ENCODE peak calls at places on chromosomes 1 and 21, in six cellular contexts. A, K, Q, N, C and E are unnamed samples.

GRCh38 chr1:61561666-61562065 is 163.3 kb downstream of the TM2D1 start:
- DNase-seq in A (no peak), N (no peak), C (no peak), K (no peak), Q (no peak), E (no peak)

GRCh38 chr1:98323906-98324358 is 337.6 kb upstream of the SNX7 start:
- DNase-seq in K (no peak), C (peak), A (no peak), N (peak), Q (no peak), E (no peak)

GRCh38 chr1:906532-907420 is 16.9 kb upstream of the SAMD11 start:
- DNase-seq in A (peak), Q (peak), K (peak), C (peak), N (peak), E (peak)

GRCh38 chr1:197199923-197200467 is 53.5 kb upstream of the ASPM start:
- DNase-seq in N (peak), C (no peak), Q (no peak), A (no peak), K (no peak), E (no peak)

GRCh38 chr1:172277989-172278388 is 142.5 kb upstream of the C1orf105 start:
- DNase-seq in Q (no peak), K (no peak), A (no peak), N (no peak), C (no peak), E (no peak)

GRCh38 chr1:180198186-180198585 is 31.9 kb upstream of the LHX4 start:
- DNase-seq in K (no peak), C (no peak), N (no peak), Q (no peak), A (no peak), E (no peak)

GRCh38 chr1:54124472-54124871 is 28.3 kb downstream of the CDCP2 start:
- DNase-seq in C (peak), K (no peak), A (peak), N (no peak), Q (no peak), E (no peak)

GRCh38 chr1:225480825-225481434 is 53.1 kb upstream of the LBR start:
- DNase-seq in N (no peak), K (peak), C (peak), A (no peak), Q (peak), E (no peak)

GRCh38 chr1:189970331-189971230 is 507.1 kb downstream of the BRINP3 start:
- DNase-seq in C (no peak), A (no peak), N (no peak), Q (no peak), K (no peak), E (no peak)

GRCh38 chr1:30731806-30732276 is 8.5 kb upstream of the MATN1 start:
- DNase-seq in A (no peak), Q (peak), K (no peak), N (no peak), C (no peak), E (no peak)

GRCh38 chr1:2523191-2523890 is 3.1 kb downstream of the PANK4 start:
- DNase-seq in C (no peak), K (no peak), N (peak), Q (no peak), A (no peak), E (no peak)

GRCh38 chr1:87052986-87053385 is 138.6 kb downstream of the HS2ST1 start:
- DNase-seq in N (no peak), C (no peak), Q (no peak), A (no peak), K (no peak), E (no peak)

GRCh38 chr1:153389978-153390879 is 644 bp downstream of the S100A8 start:
- DNase-seq in K (no peak), C (no peak), Q (no peak), A (no peak), N (no peak), E (no peak)

GRCh38 chr1:6269997-6270401 is 9.1 kb upstream of the GPR153 start:
- DNase-seq in K (no peak), N (no peak), Q (no peak), C (peak), A (no peak), E (no peak)

GRCh38 chr1:7644086-7644485 is 127.0 kb upstream of the VAMP3 start:
- DNase-seq in K (no peak), N (no peak), A (no peak), C (no peak), Q (no peak), E (no peak)

GRCh38 chr21:32308696-32309095 is 10.0 kb downstream of the MRAP start:
- DNase-seq in C (no peak), N (no peak), Q (no peak), A (no peak), K (no peak), E (no peak)

GRCh38 chr1:47192458-47193384 is 2.9 kb upstream of the PDZK1IP1 start:
- DNase-seq in K (peak), C (peak), Q (peak), A (peak), N (peak), E (peak)

GRCh38 chr1:32773018-32773763 is 44.0 kb downstream of the YARS1 start:
- DNase-seq in Q (peak), N (peak), K (peak), A (peak), C (peak), E (no peak)

GRCh38 chr1:46087891-46088290 is 44.5 kb downstream of the PIK3R3 start:
- DNase-seq in N (peak), C (no peak), Q (no peak), A (no peak), K (no peak), E (no peak)

GRCh38 chr1:50832167-50832566 is 127.9 kb downstream of the FAF1 start:
- DNase-seq in N (no peak), K (no peak), C (no peak), Q (no peak), A (no peak), E (no peak)

GRCh38 chr1:247077234-247077633 is 1.4 kb downstream of the ZNF670 start:
- DNase-seq in Q (no peak), N (peak), C (no peak), K (no peak), A (no peak), E (no peak)

GRCh38 chr1:227449051-227449450 is 114.3 kb upstream of the ZNF678 start:
- DNase-seq in N (no peak), Q (peak), A (no peak), K (no peak), C (no peak), E (peak)

GRCh38 chr1:100366209-100366525 is 13.9 kb downstream of the CDC14A start:
- DNase-seq in N (no peak), Q (no peak), K (no peak), C (no peak), A (no peak), E (no peak)

GRCh38 chr1:63731117-63732043 is 42.4 kb upstream of the ROR1 start:
- DNase-seq in Q (no peak), A (no peak), C (peak), K (no peak), N (peak), E (peak)

GRCh38 chr1:67190410-67190809 is 24.2 kb downstream of the IL23R start:
- DNase-seq in C (no peak), N (no peak), K (no peak), Q (no peak), A (no peak), E (no peak)

GRCh38 chr1:217029311-217030157 is 306.3 kb upstream of the ESRRG start:
- DNase-seq in N (peak), K (no peak), C (peak), Q (no peak), A (no peak), E (peak)

GRCh38 chr1:109282952-109283747 is at the start of gene PSRC1:
- DNase-seq in C (peak), A (peak), K (peak), N (peak), Q (peak), E (peak)

GRCh38 chr1:96002969-96003964 is 718.3 kb upstream of the PTBP2 start:
- DNase-seq in C (no peak), N (no peak), K (no peak), Q (no peak), A (no peak), E (no peak)

GRCh38 chr1:201505505-201505893 is 1.4 kb downstream of the CSRP1 start:
- DNase-seq in N (peak), K (peak), C (peak), Q (no peak), A (no peak), E (peak)

GRCh38 chr1:72166426-72166825 is 115.9 kb downstream of the NEGR1 start:
- DNase-seq in A (no peak), K (no peak), C (no peak), N (no peak), Q (no peak), E (no peak)

GRCh38 chr21:41848533-41848932 is 30.6 kb downstream of the PRDM15 start:
- DNase-seq in K (no peak), A (peak), Q (no peak), N (no peak), C (no peak), E (no peak)

DNA sequence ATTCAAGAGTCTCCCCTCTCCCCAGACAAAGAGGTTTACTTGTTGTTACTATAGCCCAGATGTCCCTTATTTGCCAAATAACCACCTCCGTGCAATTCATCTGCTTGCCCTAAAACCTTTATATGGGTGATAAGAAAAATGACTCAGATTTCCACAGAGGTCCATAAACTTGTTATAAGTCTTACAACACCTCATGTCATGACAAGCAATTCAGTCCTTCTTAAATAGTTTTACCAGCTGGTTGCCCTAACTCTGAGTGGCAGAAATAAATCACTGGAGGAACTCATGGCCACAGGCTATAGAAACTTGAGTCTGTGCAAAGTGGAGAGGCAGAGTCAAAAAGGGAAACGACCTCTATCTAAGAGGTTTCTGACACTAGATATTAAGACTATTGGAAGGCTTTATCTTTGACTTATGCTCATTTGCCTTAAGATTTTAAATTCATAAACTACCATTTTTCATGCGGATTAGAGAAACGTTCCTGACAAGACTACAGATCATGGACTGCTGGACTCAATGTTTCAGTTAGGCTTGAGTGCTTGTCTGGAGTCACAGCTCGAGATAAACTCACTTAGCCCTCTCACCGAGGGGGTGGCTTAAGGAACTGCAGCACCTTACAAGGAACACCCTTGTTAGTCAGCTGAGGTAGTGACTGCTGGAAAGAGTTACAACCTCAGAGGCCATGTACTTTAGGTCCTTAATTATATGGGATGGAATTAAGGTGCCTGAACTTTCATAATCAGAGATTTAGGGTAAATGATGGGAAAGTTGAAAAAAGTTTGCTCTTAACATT is 662.5 kb upstream of the USP24 start:
- DNase-seq in K (no peak), A (no peak), C (no peak), N (peak), Q (no peak), E (no peak)
- TF ChIP-seq POLR2A in K (no peak), A (no peak), C (no peak), N (no peak), Q (no peak), E (no peak)

DNA sequence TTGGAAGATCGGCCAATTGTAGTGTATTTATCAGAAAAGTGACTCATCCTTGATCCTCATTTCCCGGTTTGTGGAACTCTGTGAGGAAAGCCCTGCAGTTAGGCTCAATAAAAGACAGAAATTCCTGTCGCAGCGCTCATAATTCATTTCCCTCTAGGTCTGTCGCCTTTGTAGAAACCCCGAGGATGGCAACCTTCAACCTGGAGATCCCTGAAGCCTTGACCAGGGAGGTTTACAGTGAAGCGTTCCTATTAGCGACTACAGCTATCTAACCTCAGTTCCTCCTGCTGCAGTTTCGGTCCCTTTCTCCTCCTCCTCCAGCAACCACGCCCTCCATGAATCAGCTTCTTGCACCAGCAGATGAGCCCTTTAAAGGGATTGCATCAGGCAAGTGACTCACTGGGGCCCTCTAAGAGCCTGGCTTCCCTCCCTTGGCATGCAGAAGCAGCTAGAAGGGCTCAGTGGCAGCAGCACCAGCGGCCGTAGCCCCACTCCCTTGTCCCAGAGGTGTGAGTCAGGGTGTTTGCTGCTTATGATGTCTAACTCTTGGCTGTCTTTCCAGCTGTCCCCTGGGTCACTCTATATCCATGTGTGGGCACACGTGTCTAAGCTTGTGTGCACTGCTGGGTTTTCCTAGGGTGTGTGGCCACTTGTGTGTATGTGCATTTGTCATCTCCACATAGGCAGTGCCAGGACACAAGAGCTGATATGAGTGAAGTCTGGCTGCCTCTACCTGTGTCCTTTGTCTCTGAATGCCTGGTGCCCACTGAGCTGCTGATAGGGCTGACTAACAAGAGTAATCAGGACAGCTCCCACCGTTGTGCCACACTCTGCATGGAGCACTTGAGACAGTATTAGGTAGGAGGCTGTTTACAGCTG is 777 bp upstream of the STK40 start:
- DNase-seq in A (peak), C (peak), N (peak), Q (peak), K (peak), E (peak)
- TF ChIP-seq POLR2A in A (peak), C (peak), N (peak), Q (peak), K (peak), E (peak)

GRCh38 chr21:34076835-34077234 is 3.5 kb downstream of the MRPS6 start:
- DNase-seq in K (no peak), N (no peak), C (no peak), Q (peak), A (no peak), E (no peak)
- TF ChIP-seq POLR2A in K (no peak), N (no peak), C (no peak), Q (no peak), A (no peak), E (no peak)

GRCh38 chr21:25735221-25735894 is 586 bp downstream of the GABPA start:
- DNase-seq in A (peak), N (peak), Q (peak), K (peak), C (peak), E (peak)
- TF ChIP-seq POLR2A in A (peak), N (peak), Q (no peak), K (no peak), C (no peak), E (peak)

GRCh38 chr1:28104866-28105467 is 16.6 kb upstream of the EYA3 start:
- DNase-seq in N (peak), K (no peak), Q (no peak), A (no peak), C (peak), E (peak)
- TF ChIP-seq POLR2A in N (no peak), K (no peak), Q (no peak), A (no peak), C (peak), E (no peak)

DNA sequence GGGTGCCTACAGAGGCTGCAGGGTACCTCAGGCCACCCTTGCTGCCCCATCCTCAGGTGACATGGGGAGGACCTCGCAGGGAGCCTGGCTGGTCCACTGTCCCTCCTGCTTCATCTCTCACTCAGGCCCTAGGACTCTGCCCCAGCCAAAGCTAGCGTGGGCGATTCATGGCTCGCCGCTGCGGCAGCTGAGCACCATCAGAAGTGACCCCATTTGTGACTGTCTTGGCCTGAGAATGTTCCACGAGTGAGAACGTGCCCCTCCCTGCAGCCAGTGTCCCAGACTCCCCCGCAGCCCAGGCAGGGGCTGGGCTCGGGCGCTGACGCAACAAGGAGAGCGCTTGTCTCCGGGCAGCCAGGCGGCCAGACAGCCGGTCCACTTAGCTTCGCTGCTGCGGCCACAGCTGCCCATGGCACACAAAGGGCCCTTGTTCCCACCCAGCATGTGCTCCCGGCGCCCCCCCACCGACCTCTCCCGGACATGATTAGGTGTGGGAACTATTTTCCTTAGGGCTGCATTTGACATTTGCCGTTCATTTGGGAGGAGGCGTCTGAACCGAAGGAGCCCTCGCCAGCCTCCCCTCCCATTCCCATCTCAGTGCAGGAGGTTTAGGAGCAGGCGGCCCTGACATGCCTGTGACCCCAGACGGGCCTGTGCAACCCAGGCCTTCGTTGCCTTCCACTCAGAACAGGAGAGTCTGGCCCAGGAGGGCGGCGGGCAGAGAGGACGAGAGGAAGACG is 19.3 kb upstream of the POFUT2 start:
- DNase-seq in K (peak), A (peak), C (peak), Q (no peak), N (peak), E (no peak)
- TF ChIP-seq POLR2A in K (no peak), A (no peak), C (no peak), Q (no peak), N (peak), E (peak)

GRCh38 chr1:232875536-232875935 is 70.3 kb downstream of the MAP10 start:
- DNase-seq in N (no peak), C (no peak), K (no peak), Q (no peak), A (no peak), E (no peak)

GRCh38 chr1:232876506-232877360 is 71.5 kb downstream of the MAP10 start:
- DNase-seq in A (no peak), K (no peak), C (no peak), Q (no peak), N (no peak), E (no peak)

GRCh38 chr1:232877361-232877991 is 72.3 kb downstream of the MAP10 start:
- DNase-seq in K (no peak), Q (no peak), A (no peak), N (no peak), C (no peak), E (no peak)

GRCh38 chr1:232880354-232880753 is 70.1 kb upstream of the NTPCR start:
- DNase-seq in A (no peak), Q (peak), C (peak), N (peak), K (no peak), E (no peak)

GRCh38 chr1:232878141-232878540 is 72.3 kb upstream of the NTPCR start:
- DNase-seq in C (no peak), Q (no peak), K (no peak), A (no peak), N (no peak), E (no peak)
- TF ChIP-seq POLR2A in C (no peak), Q (no peak), K (no peak), A (no peak), N (no peak), E (no peak)

GRCh38 chr1:3673381-3674099 is 21.2 kb downstream of the TP73 start:
- DNase-seq in C (no peak), Q (no peak), A (peak), N (no peak), K (no peak), E (no peak)
- TF ChIP-seq POLR2A in C (no peak), Q (no peak), A (no peak), N (no peak), K (no peak), E (no peak)